ENCODE peak calls at places on chromosomes 13 and 19, in ten cellular contexts. G, I, U, P, Q, X, E, A, T and Y are unnamed samples.

GRCh38 chr13:47415048-47415447 is 518.2 kb upstream of the HTR2A start:
- DNase-seq in G (no peak), I (peak), U (no peak), P (no peak), Q (no peak), X (no peak), E (no peak), A (no peak), T (no peak), Y (peak)

GRCh38 chr13:98581971-98582702 is 5.2 kb upstream of the STK24 start:
- DNase-seq in G (no peak), I (peak), U (no peak), P (peak), Q (no peak), X (peak), E (peak), A (no peak), T (no peak), Y (peak)

GRCh38 chr19:44643605-44644390 is at the start of gene PVR:
- DNase-seq in G (peak), I (peak), U (no peak), P (peak), Q (peak), X (peak), E (peak), A (peak), T (peak), Y (peak)

GRCh38 chr13:41246969-41247750 is 16.2 kb downstream of the MTRF1 start:
- DNase-seq in G (no peak), I (no peak), U (no peak), P (no peak), Q (no peak), X (no peak), E (no peak), A (no peak), T (no peak), Y (no peak)

GRCh38 chr13:99617474-99618255 is 116.4 kb downstream of the TM9SF2 start:
- DNase-seq in G (no peak), I (peak), U (no peak), P (peak), Q (no peak), X (peak), E (peak), A (no peak), T (peak), Y (peak)

GRCh38 chr19:6011794-6012193 is 33.9 kb upstream of the RANBP3 start:
- DNase-seq in G (no peak), I (peak), U (no peak), P (peak), Q (no peak), X (peak), E (peak), A (no peak), T (no peak), Y (no peak)

GRCh38 chr19:2053601-2054389 is 2.8 kb upstream of the MKNK2 start:
- DNase-seq in G (no peak), I (peak), U (no peak), P (no peak), Q (peak), X (no peak), E (no peak), A (no peak), T (no peak), Y (no peak)

GRCh38 chr13:33051632-33052031 is 35.4 kb downstream of the KL start:
- DNase-seq in G (no peak), I (no peak), U (no peak), P (no peak), Q (no peak), X (no peak), E (no peak), A (no peak), T (no peak), Y (no peak)

GRCh38 chr19:55467236-55468053 is 2.9 kb upstream of the C19orf85 start:
- DNase-seq in G (peak), I (peak), U (peak), P (peak), Q (peak), X (peak), E (peak), A (peak), T (peak), Y (peak)

GRCh38 chr19:54096642-54097106 is 3.9 kb downstream of the OSCAR start:
- DNase-seq in G (no peak), I (peak), U (peak), P (peak), Q (no peak), X (peak), E (peak), A (no peak), T (no peak), Y (peak)

GRCh38 chr19:29606420-29606747 is 301 bp downstream of the POP4 start:
- DNase-seq in G (no peak), I (no peak), U (no peak), P (no peak), Q (no peak), X (no peak), E (no peak), A (no peak), T (no peak), Y (no peak)

GRCh38 chr19:39254539-39255345 is 6.1 kb upstream of the IFNL4 start:
- DNase-seq in G (no peak), I (no peak), U (no peak), P (no peak), Q (no peak), X (no peak), E (no peak), A (no peak), T (no peak), Y (no peak)

GRCh38 chr13:39417131-39417530 is 185.9 kb downstream of the LHFPL6 start:
- DNase-seq in G (no peak), I (peak), U (no peak), P (no peak), Q (no peak), X (peak), E (peak), A (no peak), T (no peak), Y (no peak)

GRCh38 chr13:31987535-31988170 is 43.9 kb upstream of the FRY start:
- DNase-seq in G (peak), I (no peak), U (no peak), P (peak), Q (no peak), X (no peak), E (no peak), A (no peak), T (no peak), Y (peak)

GRCh38 chr13:63425131-63425530 is 2009.5 kb upstream of the PCDH20 start:
- DNase-seq in G (no peak), I (peak), U (no peak), P (no peak), Q (no peak), X (peak), E (no peak), A (no peak), T (no peak), Y (peak)

GRCh38 chr19:46426506-46427162 is 2.1 kb downstream of the PNMA8C start:
- DNase-seq in G (no peak), I (peak), U (peak), P (peak), Q (peak), X (peak), E (peak), A (no peak), T (peak), Y (peak)

GRCh38 chr19:843836-844299 is 3.1 kb downstream of the PRTN3 start:
- DNase-seq in G (no peak), I (no peak), U (no peak), P (no peak), Q (no peak), X (no peak), E (no peak), A (no peak), T (no peak), Y (no peak)

GRCh38 chr19:46386151-46386550 is 27.2 kb downstream of the CCDC8 start:
- DNase-seq in G (no peak), I (no peak), U (no peak), P (no peak), Q (peak), X (no peak), E (no peak), A (no peak), T (no peak), Y (no peak)

GRCh38 chr19:45954132-45954531 is 19.5 kb downstream of the NOVA2 start:
- DNase-seq in G (no peak), I (no peak), U (no peak), P (no peak), Q (no peak), X (no peak), E (no peak), A (no peak), T (no peak), Y (no peak)

GRCh38 chr19:18852634-18853033 is 20.9 kb downstream of the UPF1 start:
- DNase-seq in G (no peak), I (no peak), U (no peak), P (no peak), Q (peak), X (no peak), E (no peak), A (no peak), T (no peak), Y (no peak)

GRCh38 chr13:33229446-33230177 is 55.9 kb downstream of the STARD13 start:
- DNase-seq in G (no peak), I (peak), U (no peak), P (no peak), Q (no peak), X (peak), E (no peak), A (no peak), T (no peak), Y (no peak)

GRCh38 chr19:37695144-37695899 is 24.2 kb downstream of the ZNF607 start:
- DNase-seq in G (no peak), I (no peak), U (no peak), P (no peak), Q (no peak), X (no peak), E (no peak), A (no peak), T (no peak), Y (no peak)

GRCh38 chr13:26760835-26761582 is 423 bp upstream of the GPR12 start:
- DNase-seq in G (peak), I (no peak), U (no peak), P (no peak), Q (no peak), X (no peak), E (no peak), A (no peak), T (no peak), Y (no peak)

GRCh38 chr19:28764066-28764465 is 448.9 kb downstream of the UQCRFS1 start:
- DNase-seq in G (no peak), I (no peak), U (no peak), P (no peak), Q (no peak), X (no peak), E (no peak), A (no peak), T (no peak), Y (no peak)

GRCh38 chr19:49342291-49342721 is 7.1 kb downstream of the CD37 start:
- DNase-seq in G (no peak), I (no peak), U (no peak), P (no peak), Q (peak), X (no peak), E (no peak), A (peak), T (no peak), Y (no peak)

GRCh38 chr13:101211261-101211660 is 205.0 kb downstream of the NALCN start:
- DNase-seq in G (no peak), I (peak), U (no peak), P (peak), Q (no peak), X (peak), E (peak), A (no peak), T (no peak), Y (peak)

GRCh38 chr19:45901432-45901903 is 945 bp downstream of the MYPOP start:
- DNase-seq in G (peak), I (peak), U (peak), P (peak), Q (peak), X (peak), E (no peak), A (peak), T (no peak), Y (peak)

GRCh38 chr13:51532736-51533197 is 51.5 kb upstream of the WDFY2 start:
- DNase-seq in G (no peak), I (no peak), U (no peak), P (no peak), Q (no peak), X (no peak), E (no peak), A (no peak), T (no peak), Y (no peak)

GRCh38 chr19:43934055-43934984 is 762 bp downstream of the ZNF45 start:
- DNase-seq in G (no peak), I (peak), U (no peak), P (peak), Q (no peak), X (peak), E (peak), A (no peak), T (no peak), Y (peak)

GRCh38 chr19:10289167-10289835 is 451 bp upstream of the ICAM5 start:
- DNase-seq in G (peak), I (peak), U (peak), P (peak), Q (peak), X (peak), E (peak), A (peak), T (peak), Y (no peak)

GRCh38 chr13:109100705-109101104 is 471.3 kb downstream of the MYO16 start:
- DNase-seq in G (no peak), I (no peak), U (no peak), P (peak), Q (no peak), X (no peak), E (no peak), A (no peak), T (no peak), Y (no peak)